ENCODE peak calls at places on chromosome 15, in seven cellular contexts. W, T, K, H, Z, O and A are unnamed samples.

GRCh38 chr15:73809728-73810501 is 56.8 kb upstream of the INSYN1 start:
- DNase-seq in W (no peak), T (peak; percentile 70), K (no peak), H (peak; percentile 43), Z (peak; percentile 14), O (no peak), A (no peak)

GRCh38 chr15:23026218-23026617 is 13.2 kb downstream of the TUBGCP5 start:
- DNase-seq in W (no peak), T (no peak), K (no peak), H (no peak), Z (no peak), O (no peak), A (no peak)

GRCh38 chr15:42364529-42364928 is 5.2 kb downstream of the CAPN3 start:
- DNase-seq in W (no peak), T (peak; percentile 43), K (no peak), H (peak; percentile 22), Z (no peak), O (no peak), A (no peak)

GRCh38 chr15:97410907-97411575 is 549.5 kb upstream of the ARRDC4 start:
- DNase-seq in W (no peak), T (no peak), K (no peak), H (no peak), Z (no peak), O (no peak), A (no peak)

GRCh38 chr15:69089258-69089657 is 71.2 kb upstream of the GLCE start:
- DNase-seq in W (no peak), T (no peak), K (no peak), H (no peak), Z (no peak), O (no peak), A (no peak)

GRCh38 chr15:68383161-68384074 is 48.5 kb downstream of the ITGA11 start:
- DNase-seq in W (peak; percentile 59), T (no peak), K (no peak), H (peak; percentile 57), Z (peak; percentile 27), O (peak; percentile 36), A (no peak)

GRCh38 chr15:83372434-83372873 is 74.7 kb upstream of the SH3GL3 start:
- DNase-seq in W (no peak), T (no peak), K (no peak), H (no peak), Z (peak; percentile 47), O (no peak), A (no peak)

GRCh38 chr15:88178631-88179030 is 77.9 kb downstream of the NTRK3 start:
- DNase-seq in W (no peak), T (no peak), K (no peak), H (no peak), Z (no peak), O (no peak), A (no peak)

DNA sequence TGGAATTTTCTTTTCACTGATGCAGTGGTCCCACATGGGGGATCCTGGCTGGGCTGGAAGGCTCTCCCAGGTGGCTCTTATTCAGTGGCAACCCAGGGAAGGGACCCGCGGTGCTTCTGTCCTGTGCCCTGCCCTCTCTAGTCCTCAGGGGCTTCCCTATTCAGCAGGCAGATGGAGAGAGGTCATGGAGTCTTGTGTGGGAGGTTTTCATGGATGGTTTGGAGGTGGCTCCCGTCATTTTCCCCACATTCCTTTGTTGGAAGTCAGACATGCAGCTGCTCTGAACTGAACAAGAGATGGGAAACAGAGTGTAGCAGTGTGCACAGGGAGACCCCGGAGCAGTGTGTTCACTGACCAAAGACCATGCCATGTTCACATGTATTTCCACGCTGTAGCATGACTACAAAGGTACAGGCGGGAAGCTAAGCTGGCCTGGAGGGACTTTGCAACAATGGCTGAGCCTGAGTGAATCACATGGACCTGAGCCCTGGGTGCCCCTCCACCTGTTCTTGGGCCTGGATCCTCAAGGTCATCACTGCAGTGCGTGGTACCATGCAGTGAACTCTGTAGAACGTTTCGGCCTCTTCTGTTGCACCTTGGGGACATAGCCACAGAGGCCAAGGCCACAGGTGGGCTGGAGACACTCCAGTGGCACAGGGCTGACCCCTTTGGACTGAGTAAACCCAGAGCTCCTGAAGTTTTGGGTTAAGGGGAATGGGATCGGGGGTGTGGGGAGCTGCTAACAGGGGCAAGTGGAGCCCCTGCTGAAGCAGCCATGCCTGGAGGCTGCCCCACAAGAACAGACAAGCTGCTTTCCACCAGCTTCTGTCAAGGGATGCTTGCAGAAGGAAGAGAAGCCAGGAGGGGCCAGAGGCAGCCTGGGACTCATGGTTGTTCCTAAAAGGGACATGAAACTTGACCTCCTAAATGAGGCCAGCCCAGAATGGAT is 123.0 kb downstream of the ASB7 start:
- DNase-seq in W (no peak), T (no peak), K (no peak), H (no peak), Z (peak; percentile 95), O (peak; percentile 58), A (no peak)
- TF ChIP-seq CTCF in W (no peak), T (peak; percentile 10), K (no peak), H (no peak), Z (no peak), O (no peak), A (no peak)

GRCh38 chr15:52257734-52258062 is 37.9 kb downstream of the MYO5C start:
- DNase-seq in W (no peak), T (no peak), K (no peak), H (no peak), Z (peak; percentile 70), O (no peak), A (no peak)
- H3K4me1 ChIP-seq in W (peaks cover 26% of the 10 kb centered on the region), T (peaks cover 30% of the 10 kb centered on the region), K (peaks cover 19% of the 10 kb centered on the region), H (peaks cover 40% of the 10 kb centered on the region), Z (peaks cover 13% of the 10 kb centered on the region), O (no peaks in the 10 kb centered on the region), A (peaks cover 12% of the 10 kb centered on the region)

GRCh38 chr15:90705212-90705611 is 11.9 kb upstream of the BLM start:
- DNase-seq in W (no peak), T (no peak), K (no peak), H (no peak), Z (no peak), O (no peak), A (no peak)
- H3K36me3 ChIP-seq in W (no peaks in the 10 kb centered on the region), T (no peaks in the 10 kb centered on the region), K (no peaks in the 10 kb centered on the region), H (no peaks in the 10 kb centered on the region), Z (no peaks in the 10 kb centered on the region), O (no peaks in the 10 kb centered on the region), A (no peaks in the 10 kb centered on the region)

DNA sequence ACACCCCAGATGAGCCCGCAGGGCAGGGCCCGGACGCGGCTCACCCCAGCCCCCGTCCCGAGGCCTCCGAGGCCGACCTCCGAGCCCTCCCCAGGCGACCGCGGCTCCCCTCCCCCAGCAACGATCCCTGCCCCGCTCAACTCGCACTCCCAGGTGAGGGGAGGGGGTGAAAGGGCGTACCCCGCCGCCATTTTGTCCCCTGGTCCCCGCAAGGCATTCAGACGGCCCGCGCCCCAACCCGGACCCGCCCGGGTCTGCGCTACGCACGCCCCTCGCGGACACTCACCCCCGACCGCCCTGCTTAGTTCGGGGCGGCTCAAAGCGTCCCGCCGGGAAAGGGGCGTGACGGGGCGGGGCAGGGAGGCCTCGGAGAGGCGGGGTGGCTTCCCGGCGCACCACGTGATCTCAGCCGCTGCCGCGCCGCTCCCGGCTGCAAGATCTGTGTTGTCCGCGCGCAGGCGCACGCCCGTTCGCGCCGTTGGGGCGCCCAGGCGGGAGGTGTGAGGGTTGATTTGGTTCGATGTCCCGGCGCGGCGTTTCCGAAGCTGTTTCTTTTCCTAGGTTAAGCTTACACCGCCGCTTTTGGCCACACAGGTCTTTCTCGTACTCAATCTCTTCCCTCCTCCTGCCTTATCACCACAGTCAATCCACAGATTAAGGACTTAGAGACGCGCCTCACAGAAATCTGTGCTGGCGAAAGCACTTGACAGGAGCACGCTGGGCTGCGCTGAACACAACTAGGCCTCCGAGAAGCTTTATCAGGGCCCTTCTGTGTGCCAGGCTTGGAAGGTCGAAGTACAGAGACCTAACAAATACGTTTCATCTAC is at the start of gene SCAPER:
- DNase-seq in W (peak; percentile 93), T (peak; percentile 97), K (peak; percentile 56), H (peak; percentile 94), Z (peak; percentile 85), O (peak; percentile 90), A (peak; percentile 98)
- TF ChIP-seq CTCF in W (no peak), T (peak; percentile 41), K (no peak), H (no peak), Z (no peak), O (peak; percentile 31), A (no peak)

GRCh38 chr15:70704731-70705130 is 58.6 kb downstream of the UACA start:
- DNase-seq in W (no peak), T (no peak), K (no peak), H (no peak), Z (no peak), O (no peak), A (no peak)

GRCh38 chr15:70703483-70703882 is 59.9 kb downstream of the UACA start:
- DNase-seq in W (no peak), T (no peak), K (no peak), H (no peak), Z (peak; percentile 45), O (no peak), A (no peak)

GRCh38 chr15:70702584-70702983 is 60.8 kb downstream of the UACA start:
- DNase-seq in W (no peak), T (no peak), K (no peak), H (no peak), Z (no peak), O (no peak), A (no peak)

GRCh38 chr15:70703066-70703465 is 60.3 kb downstream of the UACA start:
- DNase-seq in W (no peak), T (no peak), K (no peak), H (no peak), Z (peak; percentile 37), O (no peak), A (no peak)

GRCh38 chr15:70704166-70704565 is 59.2 kb downstream of the UACA start:
- DNase-seq in W (no peak), T (no peak), K (no peak), H (no peak), Z (no peak), O (no peak), A (no peak)
- H3K4me1 ChIP-seq in W (no peaks in the 10 kb centered on the region), T (peaks cover 63% of the 10 kb centered on the region), K (peaks cover 60% of the 10 kb centered on the region), H (peaks cover 19% of the 10 kb centered on the region), Z (peaks cover 15% of the 10 kb centered on the region), O (peaks cover 6% of the 10 kb centered on the region), A (peaks cover 30% of the 10 kb centered on the region)

GRCh38 chr15:90223441-90224165 is 10.1 kb downstream of the CIB1 start:
- DNase-seq in W (no peak), T (no peak), K (no peak), H (no peak), Z (no peak), O (no peak), A (no peak)
- H3K36me3 ChIP-seq in W (peaks cover 32% of the 10 kb centered on the region), T (peaks cover 58% of the 10 kb centered on the region), K (peaks cover 46% of the 10 kb centered on the region), H (peaks cover 7% of the 10 kb centered on the region), Z (peaks cover 4% of the 10 kb centered on the region), O (no peaks in the 10 kb centered on the region), A (peaks cover 18% of the 10 kb centered on the region)

DNA sequence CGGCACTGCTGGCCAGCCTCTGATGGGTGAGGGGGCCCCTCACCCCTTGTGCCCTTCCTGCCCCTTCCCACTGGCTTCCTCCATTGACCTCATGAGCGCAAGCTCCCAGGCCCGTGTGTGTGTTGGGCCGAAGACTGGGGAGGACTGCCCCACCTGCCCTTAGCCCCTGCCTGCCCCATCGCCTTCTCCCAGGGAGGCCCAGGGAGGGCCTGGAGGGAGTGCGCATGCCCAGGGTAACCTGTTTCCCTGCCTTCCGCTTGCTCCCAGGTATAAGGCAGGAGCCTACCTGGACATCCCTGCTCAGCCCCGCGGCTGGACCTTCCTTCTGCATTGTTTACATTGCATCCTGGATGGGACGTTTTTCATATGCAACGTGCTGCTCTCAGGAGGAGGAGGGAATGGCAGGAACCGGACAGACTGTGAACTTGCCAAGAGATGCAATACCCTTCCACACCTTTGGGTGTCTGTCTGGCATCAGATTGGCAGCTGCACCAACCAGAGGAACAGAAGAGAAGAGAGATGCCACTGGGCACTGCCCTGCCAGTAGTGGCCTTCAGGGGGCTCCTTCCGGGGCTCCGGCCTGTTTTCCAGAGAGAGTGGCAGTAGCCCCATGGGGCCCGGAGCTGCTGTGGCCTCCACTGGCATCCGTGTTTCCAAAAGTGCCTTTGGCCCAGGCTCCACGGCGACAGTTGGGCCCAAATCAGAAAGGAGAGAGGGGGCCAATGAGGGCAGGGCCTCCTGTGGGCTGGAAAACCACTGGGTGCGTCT is 8.8 kb downstream of the DLL4 start:
- DNase-seq in W (no peak), T (peak; percentile 60), K (no peak), H (no peak), Z (no peak), O (no peak), A (no peak)
- TF ChIP-seq CTCF in W (peak; percentile 29), T (peak; percentile 46), K (peak; percentile 15), H (peak; percentile 36), Z (no peak), O (no peak), A (peak; percentile 37)